ENCODE peak calls at places on chromosomes 11 and 22, in ten cellular contexts. F is left ventricle myocardium inferior, D is neural progenitor cell, J is NT2/D1, Z is GM23248, M is tibial artery, A is Peyer's patch, L is esophagus squamous epithelium, N is iPS DF 6.9, K is astrocyte of the cerebellum. P is an unnamed sample.

GRCh38 chr22:43101306-43101705 is 9.2 kb upstream of the BIK start:
- DNase-seq in Z (no peak), F (peak; percentile 30), K (no peak), L (no peak), A (no peak), M (no peak), J (no peak), N (no peak), D (no peak), P (no peak)

GRCh38 chr11:88596786-88597185 is 259.2 kb upstream of the CTSC start:
- DNase-seq in D (no peak), A (no peak), Z (peak; percentile 8), L (no peak), F (no peak), J (no peak), M (no peak), K (no peak), N (no peak), P (no peak)

GRCh38 chr22:42270178-42270511 is 308 bp downstream of the TCF20 start:
- DNase-seq in N (no peak), A (no peak), M (peak; percentile 25), Z (no peak), F (no peak), L (no peak), K (no peak), J (no peak), D (no peak), P (no peak)

GRCh38 chr11:61041755-61042518 is 60.4 kb upstream of the CD5 start:
- DNase-seq in J (peak; percentile 74), K (no peak), M (no peak), A (no peak), L (no peak), N (no peak), Z (no peak), D (peak; percentile 77), F (peak; percentile 35), P (no peak)

GRCh38 chr11:29336727-29337212 is 680.1 kb downstream of the KCNA4 start:
- DNase-seq in D (no peak), F (no peak), N (no peak), K (peak; percentile 44), A (no peak), J (no peak), M (no peak), Z (peak; percentile 83), L (no peak), P (no peak)

GRCh38 chr11:131691558-131692041 is 321.2 kb downstream of the NTM start:
- DNase-seq in M (no peak), Z (peak; percentile 76), K (no peak), J (no peak), F (no peak), D (peak; percentile 80), L (no peak), N (no peak), A (no peak), P (no peak)

GRCh38 chr11:559712-560304 is 730 bp downstream of the LMNTD2 start:
- DNase-seq in A (peak; percentile 85), F (no peak), J (no peak), K (no peak), M (no peak), N (no peak), L (no peak), D (no peak), Z (no peak), P (no peak)

GRCh38 chr11:12868315-12869073 is 140.6 kb upstream of the RASSF10 start:
- DNase-seq in L (no peak), M (no peak), D (no peak), N (no peak), F (no peak), Z (peak; percentile 66), J (no peak), K (no peak), A (no peak), P (no peak)

GRCh38 chr11:104219081-104219480 is 55.1 kb upstream of the PDGFD start:
- DNase-seq in A (no peak), M (peak; percentile 51), L (no peak), K (no peak), D (no peak), J (no peak), Z (peak; percentile 18), N (no peak), F (peak; percentile 18), P (peak; percentile 8)

GRCh38 chr11:114135737-114136151 is 76.2 kb downstream of the ZBTB16 start:
- DNase-seq in L (no peak), Z (peak; percentile 74), M (peak; percentile 27), D (peak; percentile 43), A (no peak), K (peak; percentile 82), J (peak; percentile 60), F (no peak), N (no peak), P (no peak)

GRCh38 chr11:68140496-68141246 is 19.5 kb upstream of the CHKA start:
- DNase-seq in L (no peak), M (no peak), F (no peak), A (no peak), N (no peak), Z (no peak), D (no peak), J (no peak), K (no peak), P (no peak)

DNA sequence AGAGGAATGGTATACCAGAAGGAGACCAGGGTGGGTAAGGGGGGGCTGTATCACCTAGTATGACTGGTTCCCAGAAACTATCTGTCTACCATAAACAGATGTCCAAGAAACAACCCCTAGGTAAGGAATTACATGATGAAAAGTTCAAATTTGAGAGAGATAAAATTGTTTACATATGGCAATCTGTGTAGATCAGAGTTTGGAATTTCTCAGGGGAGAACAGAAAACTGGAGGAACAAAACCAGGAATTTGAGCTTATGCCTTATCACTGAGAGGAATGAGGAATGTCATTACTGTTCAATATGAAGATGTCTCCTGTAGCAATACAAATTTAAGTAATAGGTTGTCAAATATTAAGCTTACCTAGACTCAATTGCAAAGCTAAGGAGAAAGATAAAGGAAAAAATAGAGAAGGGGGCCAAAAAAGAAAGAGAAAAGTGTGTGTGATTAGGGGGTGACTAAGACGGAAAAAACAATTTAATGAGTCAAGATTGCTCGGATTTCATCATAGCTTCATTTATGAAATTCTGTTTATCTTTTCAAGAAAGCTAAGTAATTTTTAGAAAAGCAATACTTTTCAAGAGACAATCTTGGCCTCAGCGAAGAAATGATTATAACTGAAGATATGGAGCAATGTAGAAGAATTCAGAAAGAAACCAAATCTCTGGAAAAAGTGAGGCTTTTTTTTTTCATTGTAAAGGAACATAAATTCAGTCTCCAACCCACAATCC is 117.8 kb downstream of the APOL5 start:
- DNase-seq in L (no peak), J (no peak), N (no peak), K (no peak), M (no peak), Z (peak; percentile 76), A (no peak), D (no peak), F (no peak), P (no peak)
- H3K4me3 ChIP-seq in L (no peak overlapping the region), J (peak overlapping the region; percentile 62), N (peak overlapping the region; percentile 8), K (peak overlapping the region; percentile 58), M (peak overlapping the region; percentile 23), Z (peak overlapping the region; percentile 97), A (peak overlapping the region; percentile 35), D (peak overlapping the region; percentile 45), F (peak overlapping the region; percentile 59), P (peak overlapping the region; percentile 55)

GRCh38 chr11:117201906-117202305 is 2.7 kb downstream of the TAGLN start:
- DNase-seq in F (no peak), N (no peak), M (no peak), Z (peak; percentile 46), K (no peak), J (no peak), L (no peak), D (no peak), A (no peak), P (no peak)

GRCh38 chr11:117199916-117200812 is 994 bp downstream of the TAGLN start:
- DNase-seq in N (no peak), J (no peak), D (no peak), M (no peak), A (no peak), F (no peak), K (no peak), L (no peak), Z (no peak), P (no peak)

GRCh38 chr11:117201516-117201866 is 2.3 kb downstream of the TAGLN start:
- DNase-seq in A (no peak), L (no peak), N (no peak), M (no peak), D (no peak), J (no peak), K (no peak), Z (peak; percentile 30), F (no peak), P (no peak)

GRCh38 chr11:117202386-117203068 is 3.4 kb downstream of the TAGLN start:
- DNase-seq in Z (peak; percentile 33), L (no peak), A (no peak), M (no peak), K (no peak), F (no peak), N (no peak), D (no peak), J (no peak), P (no peak)

DNA sequence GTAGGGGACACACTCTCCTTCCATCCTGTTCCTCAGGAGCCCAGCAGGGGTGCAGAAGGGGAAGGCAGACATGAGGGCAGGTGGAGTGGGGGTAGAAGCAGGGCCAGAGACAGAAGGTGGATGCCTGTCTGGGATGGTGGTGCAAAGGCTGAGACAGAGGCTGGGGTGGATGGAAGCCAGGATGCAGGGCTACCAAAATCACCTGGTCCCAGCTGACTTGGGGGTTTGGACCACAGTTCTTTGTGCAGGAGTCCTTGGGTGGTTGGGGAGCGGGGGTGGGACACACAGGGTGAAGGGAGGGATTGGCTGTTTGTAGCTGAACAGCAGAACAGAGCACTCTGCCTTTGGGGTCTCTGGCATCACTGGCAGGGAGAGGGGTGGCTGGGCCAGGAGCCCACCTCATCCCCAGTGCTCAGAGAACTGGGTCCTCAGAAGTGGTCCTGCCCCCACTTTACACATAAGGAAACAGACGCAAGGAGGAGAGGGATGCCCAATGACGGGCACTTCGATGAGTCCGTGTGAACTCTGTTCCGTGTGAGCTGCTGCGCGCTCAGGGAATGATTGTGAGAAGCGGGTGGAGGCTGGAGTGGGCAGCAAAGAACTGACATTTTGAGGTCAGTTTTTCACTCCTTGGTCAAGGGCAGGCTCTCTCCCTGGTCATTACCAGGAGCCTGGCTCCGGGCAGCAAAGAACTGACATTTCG is 1.8 kb downstream of the TAGLN start:
- DNase-seq in J (no peak), D (no peak), F (no peak), M (no peak), L (no peak), Z (peak; percentile 25), N (no peak), K (no peak), A (no peak), P (no peak)
- H3K4me3 ChIP-seq in J (no peak overlapping the region), D (no peak overlapping the region), F (peak overlapping the region; percentile 58), M (peak overlapping the region; percentile 96), L (peak overlapping the region; percentile 27), Z (peak overlapping the region; percentile 87), N (peak overlapping the region; percentile 3), K (peak overlapping the region; percentile 64), A (peak overlapping the region; percentile 35), P (peak overlapping the region; percentile 50)

GRCh38 chr11:2300290-2300935 is 1.3 kb downstream of the C11orf21 start:
- DNase-seq in A (peak; percentile 46), N (no peak), F (peak; percentile 24), J (no peak), M (no peak), D (no peak), Z (no peak), L (no peak), K (no peak), P (no peak)
- H3K4me3 ChIP-seq in A (no peak overlapping the region), N (no peak overlapping the region), F (peak overlapping the region; percentile 67), J (no peak overlapping the region), M (no peak overlapping the region), D (no peak overlapping the region), Z (no peak overlapping the region), L (no peak overlapping the region), K (no peak overlapping the region), P (no peak overlapping the region)

GRCh38 chr11:115548878-115549528 is 44.8 kb upstream of the CADM1 start:
- DNase-seq in K (no peak), N (peak; percentile 75), M (no peak), F (no peak), D (peak; percentile 79), J (peak; percentile 76), Z (no peak), L (no peak), A (no peak), P (no peak)
- H3K4me3 ChIP-seq in K (no peak overlapping the region), N (no peak overlapping the region), M (no peak overlapping the region), F (no peak overlapping the region), D (no peak overlapping the region), J (no peak overlapping the region), Z (no peak overlapping the region), L (no peak overlapping the region), A (no peak overlapping the region), P (no peak overlapping the region)